ENCODE peak calls at places on chromosomes 5 and 9, in ten cellular contexts. One of them, this sample, is unnamed.

GRCh38 chr9:114033397-114034103 is 44.5 kb downstream of the AMBP start:
- DNase-seq in left lung: no peak
- DNase-seq in A549: no peak
- DNase-seq in coronary artery: peak
- DNase-seq in A673: peak
- DNase-seq in mammary epithelial cell: no peak
- DNase-seq in hepatocyte: peak
- DNase-seq in psoas muscle: peak
- DNase-seq in HCT116: no peak
- DNase-seq in K562: peak
- DNase-seq in this sample: no peak

GRCh38 chr9:106892632-106893031 is 29.7 kb downstream of the ZNF462 start:
- DNase-seq in left lung: peak
- DNase-seq in A549: peak
- DNase-seq in coronary artery: peak
- DNase-seq in A673: peak
- DNase-seq in mammary epithelial cell: peak
- DNase-seq in hepatocyte: peak
- DNase-seq in psoas muscle: peak
- DNase-seq in HCT116: peak
- DNase-seq in K562: no peak
- DNase-seq in this sample: no peak

GRCh38 chr5:148968311-148968710 is 94.6 kb downstream of the SH3TC2 start:
- DNase-seq in left lung: no peak
- DNase-seq in A549: no peak
- DNase-seq in coronary artery: no peak
- DNase-seq in A673: no peak
- DNase-seq in mammary epithelial cell: no peak
- DNase-seq in hepatocyte: no peak
- DNase-seq in psoas muscle: no peak
- DNase-seq in HCT116: no peak
- DNase-seq in K562: no peak
- DNase-seq in this sample: no peak

GRCh38 chr9:100427366-100428263 is 672 bp downstream of the MSANTD3 start:
- DNase-seq in left lung: peak
- DNase-seq in A549: peak
- DNase-seq in coronary artery: no peak
- DNase-seq in A673: peak
- DNase-seq in mammary epithelial cell: peak
- DNase-seq in hepatocyte: peak
- DNase-seq in psoas muscle: peak
- DNase-seq in HCT116: peak
- DNase-seq in K562: peak
- DNase-seq in this sample: peak

GRCh38 chr5:32443145-32443540 is 1.4 kb downstream of the ZFR start:
- DNase-seq in left lung: no peak
- DNase-seq in A549: no peak
- DNase-seq in coronary artery: no peak
- DNase-seq in A673: no peak
- DNase-seq in mammary epithelial cell: peak
- DNase-seq in hepatocyte: peak
- DNase-seq in psoas muscle: no peak
- DNase-seq in HCT116: no peak
- DNase-seq in K562: no peak
- DNase-seq in this sample: no peak

GRCh38 chr9:69412741-69413150 is 87.7 kb downstream of the ENTREP1 start:
- DNase-seq in left lung: no peak
- DNase-seq in A549: peak
- DNase-seq in coronary artery: no peak
- DNase-seq in A673: peak
- DNase-seq in mammary epithelial cell: peak
- DNase-seq in hepatocyte: peak
- DNase-seq in psoas muscle: peak
- DNase-seq in HCT116: peak
- DNase-seq in K562: peak
- DNase-seq in this sample: peak

GRCh38 chr9:129319076-129319937 is 141.2 kb upstream of the IER5L start:
- DNase-seq in left lung: no peak
- DNase-seq in A549: no peak
- DNase-seq in coronary artery: peak
- DNase-seq in A673: no peak
- DNase-seq in mammary epithelial cell: no peak
- DNase-seq in hepatocyte: no peak
- DNase-seq in psoas muscle: no peak
- DNase-seq in HCT116: no peak
- DNase-seq in K562: no peak
- DNase-seq in this sample: peak

GRCh38 chr9:32456564-32456963 is 69.4 kb downstream of the RIGI start:
- DNase-seq in left lung: no peak
- DNase-seq in A549: no peak
- DNase-seq in coronary artery: no peak
- DNase-seq in A673: no peak
- DNase-seq in mammary epithelial cell: no peak
- DNase-seq in hepatocyte: no peak
- DNase-seq in psoas muscle: no peak
- DNase-seq in HCT116: no peak
- DNase-seq in K562: no peak
- DNase-seq in this sample: no peak

DNA sequence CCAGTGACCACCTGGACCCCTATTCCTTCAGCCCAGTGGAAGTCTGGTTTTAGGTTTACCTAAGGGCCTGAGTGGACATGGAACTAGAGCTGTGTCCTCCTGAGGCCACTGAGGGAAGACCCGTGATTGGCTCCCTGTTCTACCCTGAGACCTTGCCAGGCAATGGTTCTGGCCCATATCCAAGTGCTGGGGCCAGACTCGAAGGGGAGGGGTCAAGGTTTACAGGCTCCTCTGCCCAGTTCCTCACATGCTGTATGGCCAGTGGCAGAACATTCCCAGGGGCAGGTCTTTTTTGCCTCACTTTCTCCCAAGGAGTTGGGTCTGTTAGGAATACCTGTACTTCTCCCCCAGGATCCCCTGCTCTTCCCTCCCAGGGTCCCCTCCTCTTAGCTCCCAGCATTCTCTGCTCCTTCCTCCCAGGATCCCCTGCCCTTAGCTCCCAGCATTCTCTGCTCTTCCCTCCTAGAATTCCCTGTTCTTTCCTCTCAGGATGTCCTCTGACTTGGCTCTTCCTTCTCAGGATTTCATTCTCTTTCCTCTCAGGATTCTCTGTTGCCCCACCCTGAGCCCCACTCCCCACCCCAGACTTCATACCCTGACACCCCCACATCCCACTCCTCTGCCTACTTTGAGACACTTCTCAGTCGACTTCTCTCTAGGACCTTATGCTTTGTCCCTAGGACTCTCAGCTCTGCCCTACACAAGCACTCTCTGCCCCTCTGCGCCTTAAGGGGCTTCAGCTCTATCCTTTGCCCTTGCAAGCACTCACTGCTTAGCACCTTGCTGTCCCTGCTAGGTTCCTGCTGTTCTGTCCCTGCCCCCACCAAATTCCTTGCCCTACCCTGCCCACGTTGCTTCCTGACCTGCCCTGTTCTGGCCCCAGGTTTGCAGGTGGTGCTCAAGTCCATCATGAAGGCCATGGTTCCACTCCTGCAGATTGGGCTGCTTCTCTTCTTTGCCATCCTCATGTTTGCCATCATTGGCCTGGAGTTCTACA is 36.5 kb downstream of the CACNA1B start:
- DNase-seq in left lung: no peak
- DNase-seq in A549: no peak
- DNase-seq in coronary artery: no peak
- DNase-seq in A673: no peak
- DNase-seq in mammary epithelial cell: no peak
- DNase-seq in hepatocyte: no peak
- DNase-seq in psoas muscle: no peak
- DNase-seq in HCT116: no peak
- DNase-seq in K562: no peak
- DNase-seq in this sample: no peak
- H3K27ac ChIP-seq in left lung: no peak
- H3K27ac ChIP-seq in A549: no peak
- H3K27ac ChIP-seq in coronary artery: no peak
- H3K27ac ChIP-seq in A673: no peak
- H3K27ac ChIP-seq in mammary epithelial cell: no peak
- H3K27ac ChIP-seq in hepatocyte: no peak
- H3K27ac ChIP-seq in psoas muscle: no peak
- H3K27ac ChIP-seq in HCT116: no peak
- H3K27ac ChIP-seq in K562: no peak
- H3K27ac ChIP-seq in this sample: no peak

GRCh38 chr5:39115644-39116346 is 41.6 kb upstream of the RICTOR start:
- DNase-seq in left lung: no peak
- DNase-seq in A549: no peak
- DNase-seq in coronary artery: no peak
- DNase-seq in A673: no peak
- DNase-seq in mammary epithelial cell: no peak
- DNase-seq in hepatocyte: no peak
- DNase-seq in psoas muscle: no peak
- DNase-seq in HCT116: no peak
- DNase-seq in K562: peak
- DNase-seq in this sample: no peak
- H3K4me3 ChIP-seq in left lung: no peak
- H3K4me3 ChIP-seq in A549: no peak
- H3K4me3 ChIP-seq in coronary artery: no peak
- H3K4me3 ChIP-seq in A673: no peak
- H3K4me3 ChIP-seq in mammary epithelial cell: no peak
- H3K4me3 ChIP-seq in hepatocyte: no peak
- H3K4me3 ChIP-seq in psoas muscle: no peak
- H3K4me3 ChIP-seq in HCT116: no peak
- H3K4me3 ChIP-seq in K562: no peak
- H3K4me3 ChIP-seq in this sample: no peak

GRCh38 chr5:154449786-154450185 is 4.0 kb downstream of the SAP30L start:
- DNase-seq in left lung: no peak
- DNase-seq in A549: no peak
- DNase-seq in coronary artery: no peak
- DNase-seq in A673: no peak
- DNase-seq in mammary epithelial cell: no peak
- DNase-seq in hepatocyte: no peak
- DNase-seq in psoas muscle: no peak
- DNase-seq in HCT116: no peak
- DNase-seq in K562: no peak
- DNase-seq in this sample: no peak

GRCh38 chr5:154444559-154445421 is 1.0 kb upstream of the SAP30L start:
- DNase-seq in left lung: peak
- DNase-seq in A549: peak
- DNase-seq in coronary artery: peak
- DNase-seq in A673: no peak
- DNase-seq in mammary epithelial cell: peak
- DNase-seq in hepatocyte: peak
- DNase-seq in psoas muscle: no peak
- DNase-seq in HCT116: no peak
- DNase-seq in K562: peak
- DNase-seq in this sample: peak

GRCh38 chr5:154445422-154446182 is at the start of gene SAP30L:
- DNase-seq in left lung: peak
- DNase-seq in A549: peak
- DNase-seq in coronary artery: peak
- DNase-seq in A673: peak
- DNase-seq in mammary epithelial cell: peak
- DNase-seq in hepatocyte: peak
- DNase-seq in psoas muscle: peak
- DNase-seq in HCT116: peak
- DNase-seq in K562: peak
- DNase-seq in this sample: peak

GRCh38 chr5:154446183-154447073 is 631 bp downstream of the SAP30L start:
- DNase-seq in left lung: peak
- DNase-seq in A549: peak
- DNase-seq in coronary artery: peak
- DNase-seq in A673: peak
- DNase-seq in mammary epithelial cell: peak
- DNase-seq in hepatocyte: peak
- DNase-seq in psoas muscle: peak
- DNase-seq in HCT116: no peak
- DNase-seq in K562: peak
- DNase-seq in this sample: peak

DNA sequence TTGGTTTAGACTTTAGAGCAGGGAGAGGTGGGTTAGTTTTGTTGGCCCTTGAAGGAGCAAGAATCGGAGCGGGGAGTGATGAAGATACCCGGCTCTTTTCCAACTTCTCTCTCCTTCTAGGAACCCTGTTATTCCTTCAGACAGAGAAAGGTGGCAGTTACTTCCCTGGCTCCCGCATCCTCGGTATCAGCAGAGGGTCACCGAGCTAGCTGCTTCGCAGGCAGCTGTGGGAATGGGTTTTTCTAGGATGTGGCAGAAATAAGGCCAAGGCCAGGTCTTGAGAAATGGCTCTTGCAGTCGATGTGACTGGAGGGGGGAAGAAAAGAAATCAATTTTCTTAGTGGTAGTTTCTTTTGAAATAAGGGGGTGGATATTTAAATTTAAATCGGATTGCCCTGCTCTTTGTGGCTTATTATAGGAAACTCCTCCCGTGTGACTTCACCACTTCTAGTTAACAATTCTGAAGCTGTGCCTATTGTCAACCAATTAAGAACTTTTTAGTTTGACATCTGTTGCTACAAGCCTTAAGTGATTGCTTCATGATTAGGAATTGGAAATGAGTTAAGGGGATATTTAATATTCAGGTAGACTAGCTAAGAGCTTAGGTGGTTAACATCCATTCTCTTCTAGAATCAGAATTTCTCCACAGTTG is 1.4 kb downstream of the SAP30L start:
- DNase-seq in left lung: no peak
- DNase-seq in A549: peak
- DNase-seq in coronary artery: no peak
- DNase-seq in A673: no peak
- DNase-seq in mammary epithelial cell: no peak
- DNase-seq in hepatocyte: no peak
- DNase-seq in psoas muscle: no peak
- DNase-seq in HCT116: no peak
- DNase-seq in K562: no peak
- DNase-seq in this sample: no peak
- TF ChIP-seq CTCF in left lung: no peak
- TF ChIP-seq CTCF in A549: no peak
- TF ChIP-seq CTCF in coronary artery: no peak
- TF ChIP-seq CTCF in A673: no peak
- TF ChIP-seq CTCF in mammary epithelial cell: no peak
- TF ChIP-seq CTCF in hepatocyte: no peak
- TF ChIP-seq CTCF in psoas muscle: no peak
- TF ChIP-seq CTCF in HCT116: no peak
- TF ChIP-seq CTCF in K562: no peak
- TF ChIP-seq CTCF in this sample: no peak

DNA sequence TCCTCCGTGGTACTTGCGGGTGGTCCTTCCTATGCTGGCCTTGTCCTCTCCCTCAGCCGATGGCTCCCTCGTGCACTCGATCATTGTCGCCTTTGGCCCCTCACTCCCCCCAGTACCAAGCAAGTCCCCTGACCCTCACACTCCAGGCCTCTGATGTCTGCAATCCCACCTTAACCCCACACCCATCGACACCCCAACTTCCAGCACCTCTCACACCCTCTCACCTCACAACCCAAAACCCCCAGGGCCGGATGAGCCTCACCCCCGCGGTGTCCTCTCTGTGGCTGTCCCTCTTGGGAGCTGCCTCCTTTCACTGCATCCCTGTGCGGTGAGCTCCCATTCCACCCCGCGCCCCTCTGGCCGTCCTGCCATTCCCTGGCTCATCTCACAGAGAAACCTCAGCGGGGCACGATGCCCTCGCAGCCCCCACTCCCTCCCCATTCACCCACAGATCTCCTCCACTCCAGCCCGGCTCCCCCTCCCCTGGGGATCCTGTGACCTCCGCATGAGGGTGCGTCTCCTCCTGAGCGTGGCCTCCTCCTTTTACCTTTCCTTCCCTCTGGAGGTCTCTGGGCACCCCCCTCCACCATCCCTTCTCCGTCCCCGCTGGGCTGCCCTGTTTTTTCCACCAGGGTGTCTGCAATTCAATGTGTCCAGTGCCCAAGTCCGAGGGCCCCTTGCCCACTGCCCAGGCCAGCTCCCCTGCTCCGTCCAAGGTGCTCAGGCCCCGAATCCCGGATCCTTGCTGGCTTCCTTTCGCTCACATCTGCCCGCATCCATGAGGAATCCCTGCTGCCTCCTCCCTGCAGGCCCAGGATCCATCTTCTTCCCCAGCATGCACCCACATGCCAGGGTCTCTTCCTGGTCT is 15.8 kb upstream of the RNU6ATAC start:
- DNase-seq in left lung: peak
- DNase-seq in A549: no peak
- DNase-seq in coronary artery: no peak
- DNase-seq in A673: no peak
- DNase-seq in mammary epithelial cell: no peak
- DNase-seq in hepatocyte: no peak
- DNase-seq in psoas muscle: peak
- DNase-seq in HCT116: no peak
- DNase-seq in K562: no peak
- DNase-seq in this sample: peak
- H3K27ac ChIP-seq in left lung: no peak
- H3K27ac ChIP-seq in A549: no peak
- H3K27ac ChIP-seq in coronary artery: no peak
- H3K27ac ChIP-seq in A673: no peak
- H3K27ac ChIP-seq in mammary epithelial cell: no peak
- H3K27ac ChIP-seq in hepatocyte: no peak
- H3K27ac ChIP-seq in psoas muscle: no peak
- H3K27ac ChIP-seq in HCT116: no peak
- H3K27ac ChIP-seq in K562: no peak
- H3K27ac ChIP-seq in this sample: no peak

This sample was measured in upper lobe of right lung.